ENCODE peak calls at places on chromosomes 1 and 21, in six cellular contexts. F, J, Z, X, A and T are unnamed samples.

GRCh38 chr1:24896596-24897262 is 33.3 kb downstream of the RUNX3 start:
- DNase-seq in F (no peak), J (no peak), Z (peak), X (no peak), A (no peak), T (no peak)

GRCh38 chr1:6129313-6129712 is 50.8 kb downstream of the CHD5 start:
- DNase-seq in F (no peak), J (no peak), Z (no peak), X (no peak), A (no peak), T (no peak)

GRCh38 chr21:23977971-23978370 is 1629.3 kb downstream of the MRPL39 start:
- DNase-seq in F (no peak), J (no peak), Z (no peak), X (no peak), A (no peak), T (no peak)

GRCh38 chr1:177355575-177355974 is 184.8 kb downstream of the BRINP2 start:
- DNase-seq in F (no peak), J (peak), Z (peak), X (peak), A (no peak), T (no peak)

GRCh38 chr21:36255650-36256047 is 64.3 kb upstream of the MORC3 start:
- DNase-seq in F (no peak), J (no peak), Z (no peak), X (no peak), A (no peak), T (no peak)

GRCh38 chr1:80457409-80457808 is 1343.3 kb upstream of the ADGRL2 start:
- DNase-seq in F (no peak), J (no peak), Z (no peak), X (no peak), A (no peak), T (no peak)

GRCh38 chr1:108865316-108865910 is 8.5 kb upstream of the AKNAD1 start:
- DNase-seq in F (no peak), J (no peak), Z (peak), X (no peak), A (no peak), T (no peak)

GRCh38 chr1:203273869-203274602 is 31.3 kb upstream of the BTG2 start:
- DNase-seq in F (no peak), J (no peak), Z (peak), X (no peak), A (no peak), T (peak)

GRCh38 chr1:55374801-55375616 is 159.8 kb upstream of the USP24 start:
- DNase-seq in F (peak), J (no peak), Z (peak), X (no peak), A (no peak), T (no peak)

GRCh38 chr1:154442006-154442740 is 37.0 kb downstream of the IL6R start:
- DNase-seq in F (no peak), J (no peak), Z (no peak), X (no peak), A (no peak), T (no peak)

GRCh38 chr1:30904191-30904961 is 4.2 kb downstream of the SDC3 start:
- DNase-seq in F (no peak), J (no peak), Z (no peak), X (no peak), A (no peak), T (no peak)

GRCh38 chr21:34509151-34509550 is 2.9 kb downstream of the KCNE1 start:
- DNase-seq in F (no peak), J (no peak), Z (no peak), X (peak), A (no peak), T (no peak)

GRCh38 chr21:20108976-20109375 is 889.2 kb upstream of the NCAM2 start:
- DNase-seq in F (no peak), J (no peak), Z (no peak), X (no peak), A (no peak), T (no peak)